ENCODE peak calls at places on chromosomes 5 and 9, in ten cellular contexts. M is T-helper 2 cell; N is T1000; F is T-cell; A is AML-193; P is T-helper 17 cell; K is AG04449; G is NCI-H2171 treated with DMSO at 0.1 percent for 48 hours; Y is testis; J is stimulated activated CD8-positive, alpha-beta memory T cell treated with anti-CD3 and anti-CD28 coated beads, Interleukin-7, amount 100 ng/mL, for 1 hour. T is an unnamed sample.

GRCh38 chr5:174231961-174232487 is 186.5 kb downstream of the NSG2 start:
- DNase-seq in F (no peak), M (no peak), P (no peak), J (no peak), Y (no peak), A (no peak), K (peak), N (no peak), G (no peak), T (no peak)

GRCh38 chr5:63760965-63761364 is 201.3 kb downstream of the HTR1A start:
- DNase-seq in M (no peak), N (no peak), G (no peak), A (no peak), P (no peak), F (no peak), J (no peak), K (no peak), Y (no peak), T (no peak)

GRCh38 chr9:91301161-91301560 is 60.6 kb downstream of the AUH start:
- DNase-seq in J (no peak), Y (no peak), N (no peak), P (no peak), M (no peak), G (no peak), A (no peak), F (no peak), K (no peak), T (no peak)

GRCh38 chr9:82722556-82722955 is 340.4 kb downstream of the RASEF start:
- DNase-seq in G (no peak), P (no peak), Y (no peak), M (no peak), K (no peak), A (no peak), N (no peak), F (no peak), J (no peak), T (no peak)

GRCh38 chr9:91039125-91039834 is 237.7 kb downstream of the SYK start:
- DNase-seq in G (no peak), K (no peak), Y (no peak), P (no peak), A (no peak), M (no peak), F (no peak), J (no peak), N (no peak), T (no peak)

GRCh38 chr9:95018099-95018927 is 291.8 kb downstream of the AOPEP start:
- DNase-seq in F (no peak), G (no peak), Y (no peak), N (peak), M (no peak), K (peak), P (no peak), A (no peak), J (no peak), T (no peak)

GRCh38 chr5:39411051-39411450 is 13.7 kb downstream of the DAB2 start:
- DNase-seq in N (no peak), F (no peak), J (no peak), M (no peak), G (no peak), P (no peak), K (no peak), A (peak), Y (no peak), T (no peak)

GRCh38 chr5:157024213-157024959 is 34.5 kb downstream of the HAVCR1 start:
- DNase-seq in A (no peak), J (no peak), P (no peak), F (no peak), K (no peak), Y (no peak), N (no peak), G (no peak), M (no peak), T (no peak)

GRCh38 chr5:82396871-82397514 is 118.8 kb upstream of the RPS23 start:
- DNase-seq in Y (peak), A (no peak), F (no peak), J (no peak), P (no peak), G (no peak), N (peak), K (peak), M (no peak), T (no peak)

GRCh38 chr5:133370281-133370890 is 242.0 kb downstream of the FSTL4 start:
- DNase-seq in P (no peak), F (no peak), M (no peak), K (no peak), J (no peak), A (no peak), Y (no peak), N (no peak), G (no peak), T (no peak)

GRCh38 chr5:80248378-80248777 is 7.5 kb downstream of the SERINC5 start:
- DNase-seq in F (no peak), G (no peak), J (no peak), A (no peak), Y (no peak), K (no peak), M (no peak), P (no peak), N (no peak), T (no peak)

GRCh38 chr5:88045931-88046461 is 222.6 kb downstream of the TMEM161B start:
- DNase-seq in K (no peak), F (no peak), A (no peak), G (no peak), P (no peak), N (no peak), J (no peak), Y (no peak), M (no peak), T (no peak)

GRCh38 chr9:133256057-133256461 is 18.9 kb downstream of the ABO start:
- DNase-seq in K (no peak), G (no peak), N (no peak), M (no peak), A (no peak), P (no peak), J (no peak), Y (no peak), F (no peak), T (no peak)

GRCh38 chr5:158716668-158717067 is 383.0 kb downstream of the EBF1 start:
- DNase-seq in A (peak), K (no peak), M (no peak), G (no peak), J (no peak), Y (no peak), F (no peak), P (no peak), N (no peak), T (no peak)

GRCh38 chr5:1363581-1363980 is 18.7 kb upstream of the CLPTM1L start:
- DNase-seq in G (no peak), A (no peak), P (no peak), N (no peak), F (no peak), J (no peak), Y (no peak), K (no peak), M (no peak), T (no peak)

GRCh38 chr5:112630246-112631009 is 107.3 kb upstream of the APC start:
- DNase-seq in A (no peak), N (no peak), J (no peak), Y (no peak), K (no peak), F (no peak), P (no peak), M (no peak), G (no peak), T (no peak)

T was measured in T-helper 1 cell.